ENCODE peak calls at places on chromosome 11, in seven cellular contexts. Z is stomach, W is A549, Q is sigmoid colon, A is HepG2, S is ovary, R is H1. L is an unnamed sample.

GRCh38 chr11:19929655-19930054 is 217.0 kb downstream of the NAV2 start:
- DNase-seq in Z (no peak), W (no peak), Q (no peak), A (no peak), S (no peak), R (no peak), L (no peak)

GRCh38 chr11:129766858-129767604 is 48.6 kb upstream of the TMEM45B start:
- DNase-seq in Z (peak), W (no peak), Q (no peak), A (peak), S (no peak), R (peak), L (peak)

GRCh38 chr11:71342951-71343827 is 90.8 kb upstream of the SHANK2 start:
- DNase-seq in Z (peak), W (peak), Q (no peak), A (peak), S (no peak), R (peak), L (peak)

GRCh38 chr11:57164317-57164716 is 17.4 kb upstream of the LRRC55 start:
- DNase-seq in Z (no peak), W (no peak), Q (no peak), A (no peak), S (no peak), R (no peak), L (no peak)

GRCh38 chr11:12289667-12290476 is 87.5 kb upstream of the PARVA start:
- DNase-seq in Z (peak), W (no peak), Q (no peak), A (no peak), S (no peak), R (peak), L (no peak)

GRCh38 chr11:95764267-95764898 is 25.2 kb downstream of the FAM76B start:
- DNase-seq in Z (no peak), W (peak), Q (no peak), A (peak), S (no peak), R (no peak), L (no peak)

GRCh38 chr11:68099474-68100405 is 21.4 kb downstream of the CHKA start:
- DNase-seq in Z (peak), W (no peak), Q (no peak), A (peak), S (peak), R (no peak), L (peak)

GRCh38 chr11:20154381-20154780 is 5.9 kb downstream of the DBX1 start:
- DNase-seq in Z (no peak), W (no peak), Q (no peak), A (no peak), S (no peak), R (no peak), L (no peak)

GRCh38 chr11:15562230-15562629 is 447.5 kb downstream of the INSC start:
- DNase-seq in Z (no peak), W (no peak), Q (no peak), A (no peak), S (no peak), R (no peak), L (no peak)

GRCh38 chr11:114846040-114846791 is 167.9 kb downstream of the NXPE2 start:
- DNase-seq in Z (no peak), W (no peak), Q (no peak), A (no peak), S (no peak), R (no peak), L (no peak)

GRCh38 chr11:96275807-96276594 is 67.0 kb downstream of the MAML2 start:
- DNase-seq in Z (no peak), W (no peak), Q (no peak), A (no peak), S (no peak), R (no peak), L (no peak)

GRCh38 chr11:112785717-112786116 is 175.5 kb upstream of the NCAM1 start:
- DNase-seq in Z (no peak), W (no peak), Q (no peak), A (no peak), S (no peak), R (no peak), L (no peak)

GRCh38 chr11:104443387-104443786 is 279.4 kb upstream of the PDGFD start:
- DNase-seq in Z (no peak), W (no peak), Q (no peak), A (no peak), S (no peak), R (no peak), L (no peak)

GRCh38 chr11:121582296-121582695 is 129.5 kb upstream of the SORL1-AS1 start:
- DNase-seq in Z (no peak), W (no peak), Q (no peak), A (peak), S (no peak), R (no peak), L (no peak)

GRCh38 chr11:126766425-126766824 is 234.1 kb downstream of the KIRREL3 start:
- DNase-seq in Z (no peak), W (no peak), Q (no peak), A (no peak), S (no peak), R (no peak), L (peak)

GRCh38 chr11:16335236-16335962 is 20.9 kb downstream of the SOX6 start:
- DNase-seq in Z (no peak), W (no peak), Q (no peak), A (peak), S (no peak), R (no peak), L (no peak)

GRCh38 chr11:133999355-133999754 is 42.6 kb upstream of the IGSF9B start:
- DNase-seq in Z (no peak), W (no peak), Q (no peak), A (no peak), S (no peak), R (no peak), L (no peak)

GRCh38 chr11:57566035-57566504 is 1.4 kb downstream of the UBE2L6 start:
- DNase-seq in Z (peak), W (no peak), Q (no peak), A (peak), S (no peak), R (no peak), L (peak)

GRCh38 chr11:12070446-12071267 is 39.7 kb upstream of the MICAL2 start:
- DNase-seq in Z (no peak), W (no peak), Q (peak), A (no peak), S (no peak), R (peak), L (peak)

GRCh38 chr11:72780291-72781062 is 13.4 kb downstream of the STARD10 start:
- DNase-seq in Z (no peak), W (no peak), Q (no peak), A (no peak), S (no peak), R (no peak), L (peak)

GRCh38 chr11:41431784-41432183 is 27.7 kb downstream of the LRRC4C start:
- DNase-seq in Z (no peak), W (no peak), Q (no peak), A (peak), S (no peak), R (no peak), L (no peak)

GRCh38 chr11:101706015-101706414 is 122.2 kb upstream of the TRPC6 start:
- DNase-seq in Z (no peak), W (no peak), Q (no peak), A (no peak), S (no peak), R (no peak), L (no peak)

GRCh38 chr11:5690216-5690615 is 626 bp downstream of the TRIM22 start:
- DNase-seq in Z (no peak), W (no peak), Q (no peak), A (no peak), S (peak), R (no peak), L (no peak)

GRCh38 chr11:12187399-12187798 is 77.0 kb downstream of the MICAL2 start:
- DNase-seq in Z (no peak), W (no peak), Q (no peak), A (no peak), S (no peak), R (no peak), L (no peak)

GRCh38 chr11:129191649-129192048 is 476 bp downstream of the ARHGAP32 start:
- DNase-seq in Z (no peak), W (no peak), Q (no peak), A (no peak), S (no peak), R (no peak), L (no peak)

GRCh38 chr11:27910186-27910941 is 197.6 kb downstream of the KIF18A start:
- DNase-seq in Z (no peak), W (no peak), Q (no peak), A (no peak), S (no peak), R (no peak), L (no peak)

GRCh38 chr11:111220716-111221115 is 24.8 kb upstream of the POU2AF2 start:
- DNase-seq in Z (no peak), W (no peak), Q (no peak), A (no peak), S (no peak), R (no peak), L (no peak)

GRCh38 chr11:78840623-78841022 is 266.0 kb upstream of the NARS2 start:
- DNase-seq in Z (no peak), W (no peak), Q (peak), A (no peak), S (no peak), R (no peak), L (no peak)

GRCh38 chr11:117969160-117969991 is 16.8 kb upstream of the IL10RA start:
- DNase-seq in Z (no peak), W (no peak), Q (no peak), A (no peak), S (no peak), R (peak), L (no peak)

GRCh38 chr11:78901831-78902230 is 327.2 kb upstream of the NARS2 start:
- DNase-seq in Z (no peak), W (no peak), Q (no peak), A (no peak), S (no peak), R (no peak), L (no peak)

GRCh38 chr11:9888938-9889337 is 225.1 kb downstream of the SWAP70 start:
- DNase-seq in Z (no peak), W (no peak), Q (no peak), A (no peak), S (no peak), R (no peak), L (no peak)

GRCh38 chr11:87300640-87301381 is 263.1 kb downstream of the TMEM135 start:
- DNase-seq in Z (no peak), W (no peak), Q (no peak), A (no peak), S (no peak), R (no peak), L (peak)

GRCh38 chr11:69131644-69132300 is 24.0 kb upstream of the SMIM38 start:
- DNase-seq in Z (peak), W (peak), Q (no peak), A (peak), S (no peak), R (peak), L (peak)

GRCh38 chr11:130689222-130689908 is 226.9 kb downstream of the SNX19 start:
- DNase-seq in Z (no peak), W (no peak), Q (no peak), A (no peak), S (no peak), R (no peak), L (no peak)

GRCh38 chr11:70194792-70195791 is 8.0 kb upstream of the FADD start:
- DNase-seq in Z (no peak), W (no peak), Q (no peak), A (no peak), S (no peak), R (no peak), L (no peak)

GRCh38 chr11:75286826-75287465 is 46.4 kb downstream of the TPBGL start:
- DNase-seq in Z (no peak), W (no peak), Q (no peak), A (no peak), S (no peak), R (no peak), L (no peak)

GRCh38 chr11:85913486-85913885 is 58.3 kb downstream of the CCDC83 start:
- DNase-seq in Z (no peak), W (no peak), Q (no peak), A (no peak), S (no peak), R (no peak), L (no peak)

GRCh38 chr11:94171693-94172440 is 43.2 kb downstream of the PANX1 start:
- DNase-seq in Z (peak), W (peak), Q (no peak), A (peak), S (peak), R (peak), L (peak)

GRCh38 chr11:13354335-13354734 is 76.7 kb downstream of the BMAL1 start:
- DNase-seq in Z (no peak), W (no peak), Q (no peak), A (no peak), S (no peak), R (no peak), L (no peak)

GRCh38 chr11:108224366-108224765 is 1.5 kb downstream of the ATM start:
- DNase-seq in Z (no peak), W (no peak), Q (no peak), A (no peak), S (no peak), R (no peak), L (no peak)

GRCh38 chr11:108221981-108222685 is at the start of gene NPAT:
- DNase-seq in Z (peak), W (no peak), Q (no peak), A (no peak), S (no peak), R (no peak), L (no peak)

GRCh38 chr11:108221401-108221800 is 1.0 kb downstream of the NPAT start:
- DNase-seq in Z (no peak), W (no peak), Q (no peak), A (no peak), S (no peak), R (no peak), L (no peak)

GRCh38 chr11:108223449-108224149 is 732 bp downstream of the ATM start:
- DNase-seq in Z (no peak), W (no peak), Q (no peak), A (no peak), S (no peak), R (no peak), L (no peak)

GRCh38 chr11:108222686-108223448 is at the start of gene ATM:
- DNase-seq in Z (peak), W (peak), Q (peak), A (peak), S (peak), R (peak), L (peak)
- TF ChIP-seq POLR2A in Z (no peak), W (peak), Q (peak), A (peak), S (peak), R (peak), L (peak)

GRCh38 chr11:1389103-1389931 is 417 bp upstream of the BRSK2 start:
- DNase-seq in Z (peak), W (peak), Q (peak), A (peak), S (peak), R (peak), L (peak)
- TF ChIP-seq EP300 in Z (no peak), W (no peak), Q (no peak), A (no peak), S (no peak), R (no peak), L (no peak)

GRCh38 chr11:47269002-47269828 is 718 bp upstream of the MADD start:
- DNase-seq in Z (peak), W (peak), Q (peak), A (peak), S (peak), R (peak), L (peak)

GRCh38 chr11:47271328-47271727 is 1.4 kb downstream of the MADD start:
- DNase-seq in Z (no peak), W (no peak), Q (no peak), A (no peak), S (no peak), R (no peak), L (no peak)

GRCh38 chr11:47268448-47269001 is 1.4 kb upstream of the MADD start:
- DNase-seq in Z (no peak), W (no peak), Q (no peak), A (no peak), S (no peak), R (peak), L (no peak)

GRCh38 chr11:47270331-47271271 is 668 bp downstream of the MADD start:
- DNase-seq in Z (no peak), W (peak), Q (peak), A (peak), S (no peak), R (peak), L (peak)

GRCh38 chr11:47269829-47270305 is at the start of gene MADD:
- DNase-seq in Z (peak), W (peak), Q (peak), A (peak), S (peak), R (no peak), L (peak)
- TF ChIP-seq POLR2A in Z (no peak), W (peak), Q (peak), A (peak), S (peak), R (peak), L (peak)

DNA sequence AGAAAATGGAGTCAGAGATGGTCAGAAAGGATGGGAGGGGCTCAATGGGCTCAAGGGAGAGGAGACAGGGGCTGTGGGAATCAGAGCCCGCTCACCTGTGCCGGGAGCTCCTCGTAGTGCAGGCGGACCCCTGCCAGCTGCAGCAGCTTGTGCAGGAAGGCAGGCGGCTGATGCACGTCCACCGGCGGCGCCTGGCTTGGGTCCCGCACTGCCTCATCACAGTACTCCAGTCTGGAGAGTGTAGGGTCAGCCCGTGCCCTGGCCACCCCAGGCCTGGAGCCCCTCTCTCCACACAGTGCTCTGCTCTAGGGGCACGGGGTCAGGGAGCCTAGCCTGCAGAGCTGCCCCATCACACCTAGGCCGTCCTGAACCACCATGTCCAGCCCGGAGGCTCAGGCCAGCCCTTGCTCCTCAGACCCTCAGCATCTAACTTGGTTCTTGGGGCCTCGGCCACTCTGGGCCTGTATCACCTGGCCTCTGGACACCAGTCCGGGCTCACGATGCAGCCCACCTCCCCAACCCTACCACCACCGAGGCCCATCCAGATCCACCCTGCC is 3.8 kb downstream of the ATG2A start:
- DNase-seq in Z (no peak), W (no peak), Q (no peak), A (no peak), S (no peak), R (no peak), L (no peak)
- TF ChIP-seq EP300 in Z (no peak), W (no peak), Q (no peak), A (no peak), S (no peak), R (no peak), L (no peak)

L was measured in transverse colon.